ENCODE peak calls at places on chromosomes 16 and 17, in ten cellular contexts. One of them, this sample, is unnamed. For H3K27me3 and H3K4me1, the result is how much of the 10 kb centered on the place peaks cover.

GRCh38 chr17:56624315-56624714 is 30.8 kb downstream of the NOG start:
- DNase-seq in right cardiac atrium: peak
- DNase-seq in mammary epithelial cell: no peak
- DNase-seq in PC-3: no peak
- DNase-seq in upper lobe of right lung: no peak
- DNase-seq in adipocyte: peak
- DNase-seq in thoracic aorta: no peak
- DNase-seq in CD4-positive, alpha-beta memory T cell: no peak
- DNase-seq in HCT116: no peak
- DNase-seq in Caco-2: no peak
- DNase-seq in this sample: no peak

GRCh38 chr17:44464037-44464436 is 39.2 kb downstream of the GPATCH8 start:
- DNase-seq in right cardiac atrium: no peak
- DNase-seq in mammary epithelial cell: peak
- DNase-seq in PC-3: no peak
- DNase-seq in upper lobe of right lung: no peak
- DNase-seq in adipocyte: peak
- DNase-seq in thoracic aorta: no peak
- DNase-seq in CD4-positive, alpha-beta memory T cell: no peak
- DNase-seq in HCT116: no peak
- DNase-seq in Caco-2: no peak
- DNase-seq in this sample: no peak

GRCh38 chr17:27552467-27552779 is 78.6 kb upstream of the LGALS9 start:
- DNase-seq in right cardiac atrium: peak
- DNase-seq in mammary epithelial cell: peak
- DNase-seq in PC-3: peak
- DNase-seq in upper lobe of right lung: peak
- DNase-seq in adipocyte: peak
- DNase-seq in thoracic aorta: no peak
- DNase-seq in CD4-positive, alpha-beta memory T cell: no peak
- DNase-seq in HCT116: peak
- DNase-seq in Caco-2: peak
- DNase-seq in this sample: peak

GRCh38 chr16:74563828-74564263 is 43.1 kb downstream of the GLG1 start:
- DNase-seq in right cardiac atrium: no peak
- DNase-seq in mammary epithelial cell: peak
- DNase-seq in PC-3: peak
- DNase-seq in upper lobe of right lung: no peak
- DNase-seq in adipocyte: peak
- DNase-seq in thoracic aorta: peak
- DNase-seq in CD4-positive, alpha-beta memory T cell: no peak
- DNase-seq in HCT116: peak
- DNase-seq in Caco-2: no peak
- DNase-seq in this sample: no peak

GRCh38 chr16:27365142-27366089 is 36.6 kb upstream of the IL21R start:
- DNase-seq in right cardiac atrium: no peak
- DNase-seq in mammary epithelial cell: peak
- DNase-seq in PC-3: peak
- DNase-seq in upper lobe of right lung: no peak
- DNase-seq in adipocyte: no peak
- DNase-seq in thoracic aorta: no peak
- DNase-seq in CD4-positive, alpha-beta memory T cell: no peak
- DNase-seq in HCT116: peak
- DNase-seq in Caco-2: peak
- DNase-seq in this sample: no peak

GRCh38 chr17:73401911-73402310 is 90.1 kb upstream of the CDC42EP4 start:
- DNase-seq in right cardiac atrium: no peak
- DNase-seq in mammary epithelial cell: no peak
- DNase-seq in PC-3: no peak
- DNase-seq in upper lobe of right lung: no peak
- DNase-seq in adipocyte: no peak
- DNase-seq in thoracic aorta: no peak
- DNase-seq in CD4-positive, alpha-beta memory T cell: no peak
- DNase-seq in HCT116: no peak
- DNase-seq in Caco-2: no peak
- DNase-seq in this sample: peak

GRCh38 chr16:54176376-54176901 is 110.1 kb downstream of the IRX3 start:
- DNase-seq in right cardiac atrium: peak
- DNase-seq in mammary epithelial cell: no peak
- DNase-seq in PC-3: no peak
- DNase-seq in upper lobe of right lung: no peak
- DNase-seq in adipocyte: no peak
- DNase-seq in thoracic aorta: no peak
- DNase-seq in CD4-positive, alpha-beta memory T cell: no peak
- DNase-seq in HCT116: no peak
- DNase-seq in Caco-2: peak
- DNase-seq in this sample: no peak

GRCh38 chr17:72258711-72259110 is 137.9 kb downstream of the SOX9 start:
- DNase-seq in right cardiac atrium: no peak
- DNase-seq in mammary epithelial cell: no peak
- DNase-seq in PC-3: no peak
- DNase-seq in upper lobe of right lung: no peak
- DNase-seq in adipocyte: no peak
- DNase-seq in thoracic aorta: no peak
- DNase-seq in CD4-positive, alpha-beta memory T cell: no peak
- DNase-seq in HCT116: no peak
- DNase-seq in Caco-2: no peak
- DNase-seq in this sample: peak

GRCh38 chr17:66900126-66901010 is 64.1 kb upstream of the CACNG4 start:
- DNase-seq in right cardiac atrium: no peak
- DNase-seq in mammary epithelial cell: no peak
- DNase-seq in PC-3: peak
- DNase-seq in upper lobe of right lung: peak
- DNase-seq in adipocyte: peak
- DNase-seq in thoracic aorta: no peak
- DNase-seq in CD4-positive, alpha-beta memory T cell: no peak
- DNase-seq in HCT116: peak
- DNase-seq in Caco-2: no peak
- DNase-seq in this sample: no peak

GRCh38 chr16:9340402-9341095 is 249.1 kb downstream of the HAPSTR1 start:
- DNase-seq in right cardiac atrium: no peak
- DNase-seq in mammary epithelial cell: no peak
- DNase-seq in PC-3: no peak
- DNase-seq in upper lobe of right lung: no peak
- DNase-seq in adipocyte: no peak
- DNase-seq in thoracic aorta: no peak
- DNase-seq in CD4-positive, alpha-beta memory T cell: no peak
- DNase-seq in HCT116: no peak
- DNase-seq in Caco-2: no peak
- DNase-seq in this sample: no peak

DNA sequence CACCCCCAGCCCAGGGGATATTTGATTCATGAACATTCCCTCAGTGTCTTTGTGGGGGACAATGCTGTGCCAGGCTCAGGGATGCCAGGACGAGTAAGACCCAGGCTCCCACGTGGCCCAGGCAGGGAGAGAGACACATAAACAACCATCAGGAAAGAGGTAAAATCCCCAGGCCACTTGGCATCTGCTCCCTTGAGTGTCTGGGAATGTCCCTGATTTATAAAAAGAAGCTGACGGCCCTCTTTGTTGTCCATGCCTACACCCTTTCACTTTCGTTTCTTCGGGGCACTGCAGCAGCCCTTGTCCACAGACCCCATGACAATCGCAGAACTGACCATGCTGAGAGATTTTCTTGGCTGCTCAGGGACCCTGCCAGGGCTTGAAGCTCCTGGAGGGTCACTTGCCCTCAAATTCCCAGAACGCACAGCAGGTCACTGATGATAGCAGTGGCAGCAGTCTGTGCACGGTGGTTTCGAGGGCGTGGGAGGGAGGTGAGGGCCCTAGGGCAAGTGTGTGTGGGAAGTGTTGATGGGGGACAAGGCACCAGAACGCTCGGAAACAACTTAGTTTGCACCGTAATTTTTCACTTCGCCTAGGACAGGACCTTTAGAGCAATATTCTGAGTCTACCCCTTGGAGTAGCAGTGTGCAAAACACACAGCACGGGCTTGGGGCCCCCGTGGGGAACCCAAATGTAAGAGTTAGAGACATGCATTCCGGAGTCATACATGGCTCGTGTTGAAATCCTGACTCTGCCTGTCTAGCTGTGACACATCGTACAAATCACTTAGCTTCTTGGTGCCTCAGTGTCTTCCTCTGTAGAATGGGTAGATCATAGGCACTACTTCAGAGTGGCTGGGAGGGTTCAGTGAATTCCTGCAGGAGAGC is 4.7 kb downstream of the NOD2 start:
- DNase-seq in right cardiac atrium: no peak
- DNase-seq in mammary epithelial cell: peak
- DNase-seq in PC-3: no peak
- DNase-seq in upper lobe of right lung: no peak
- DNase-seq in adipocyte: peak
- DNase-seq in thoracic aorta: no peak
- DNase-seq in CD4-positive, alpha-beta memory T cell: peak
- DNase-seq in HCT116: no peak
- DNase-seq in Caco-2: peak
- DNase-seq in this sample: no peak
- H3K4me3 ChIP-seq in right cardiac atrium: peak
- H3K4me3 ChIP-seq in mammary epithelial cell: no peak
- H3K4me3 ChIP-seq in PC-3: peak
- H3K4me3 ChIP-seq in upper lobe of right lung: peak
- H3K4me3 ChIP-seq in adipocyte: peak
- H3K4me3 ChIP-seq in thoracic aorta: peak
- H3K4me3 ChIP-seq in CD4-positive, alpha-beta memory T cell: peak
- H3K4me3 ChIP-seq in HCT116: no peak
- H3K4me3 ChIP-seq in Caco-2: no peak
- H3K4me3 ChIP-seq in this sample: no peak

DNA sequence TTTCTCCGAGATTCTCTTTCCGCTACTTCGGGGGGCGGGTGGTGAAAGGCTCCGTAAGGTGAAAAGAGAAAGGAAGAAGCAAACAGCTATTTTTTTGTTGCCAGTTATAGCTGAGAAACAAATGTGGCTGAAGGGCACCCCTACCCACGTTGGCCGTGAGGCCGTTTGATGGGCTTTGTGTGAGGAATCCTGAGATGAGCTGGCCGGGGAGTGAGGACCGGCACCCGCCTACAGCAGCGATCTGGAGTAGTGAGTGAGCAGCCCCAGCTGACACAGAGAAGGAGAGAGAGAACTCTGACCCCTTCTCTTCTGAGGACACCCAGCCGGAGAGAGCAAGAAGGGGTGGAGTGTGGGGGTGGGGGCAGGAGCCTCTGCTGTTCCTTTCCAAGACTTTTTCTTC is 5.6 kb downstream of the JPH3 start:
- DNase-seq in right cardiac atrium: no peak
- DNase-seq in mammary epithelial cell: no peak
- DNase-seq in PC-3: no peak
- DNase-seq in upper lobe of right lung: no peak
- DNase-seq in adipocyte: no peak
- DNase-seq in thoracic aorta: no peak
- DNase-seq in CD4-positive, alpha-beta memory T cell: no peak
- DNase-seq in HCT116: no peak
- DNase-seq in Caco-2: no peak
- DNase-seq in this sample: no peak
- H3K27me3 ChIP-seq in right cardiac atrium: under half
- H3K27me3 ChIP-seq in mammary epithelial cell: under half
- H3K27me3 ChIP-seq in PC-3: under half
- H3K27me3 ChIP-seq in upper lobe of right lung: under half
- H3K27me3 ChIP-seq in adipocyte: under half
- H3K27me3 ChIP-seq in thoracic aorta: under half
- H3K27me3 ChIP-seq in CD4-positive, alpha-beta memory T cell: under half
- H3K27me3 ChIP-seq in HCT116: half or more
- H3K27me3 ChIP-seq in Caco-2: under half
- H3K27me3 ChIP-seq in this sample: under half

DNA sequence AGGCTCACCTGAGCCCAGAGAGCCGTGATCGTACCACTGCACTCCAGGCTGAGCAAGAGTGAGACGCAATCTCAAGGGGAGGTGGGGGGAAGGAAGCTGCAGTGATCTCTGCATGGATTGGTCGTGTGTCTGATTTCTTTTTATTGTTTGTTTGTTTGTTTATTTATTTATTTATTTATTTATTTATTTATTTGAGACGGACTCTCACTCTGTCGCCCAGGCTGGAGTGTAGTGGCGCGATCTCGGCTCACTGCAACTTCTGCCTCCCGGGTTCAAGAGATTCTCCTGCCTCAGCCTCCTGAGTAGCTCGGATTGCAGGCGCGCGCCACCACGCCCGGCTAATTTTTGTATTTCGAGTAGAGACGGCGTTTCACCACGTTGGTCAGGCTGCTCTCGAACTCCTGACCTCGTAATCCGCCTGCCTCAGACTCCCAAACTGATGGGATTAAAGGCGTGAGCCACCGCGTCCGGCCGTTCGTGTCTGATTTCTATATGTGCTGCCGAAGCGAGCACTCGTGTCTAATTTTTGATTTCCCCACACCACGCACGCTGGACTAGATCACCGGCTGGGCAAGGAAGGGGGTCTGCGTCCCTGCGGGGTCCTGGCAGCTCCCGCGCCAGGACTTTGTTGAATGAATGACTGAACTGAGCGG is 448 bp upstream of the TNFRSF12A start:
- DNase-seq in right cardiac atrium: no peak
- DNase-seq in mammary epithelial cell: no peak
- DNase-seq in PC-3: no peak
- DNase-seq in upper lobe of right lung: no peak
- DNase-seq in adipocyte: no peak
- DNase-seq in thoracic aorta: no peak
- DNase-seq in CD4-positive, alpha-beta memory T cell: no peak
- DNase-seq in HCT116: no peak
- DNase-seq in Caco-2: no peak
- DNase-seq in this sample: no peak
- H3K4me1 ChIP-seq in right cardiac atrium: under half
- H3K4me1 ChIP-seq in mammary epithelial cell: under half
- H3K4me1 ChIP-seq in PC-3: under half
- H3K4me1 ChIP-seq in upper lobe of right lung: under half
- H3K4me1 ChIP-seq in adipocyte: under half
- H3K4me1 ChIP-seq in thoracic aorta: under half
- H3K4me1 ChIP-seq in CD4-positive, alpha-beta memory T cell: half or more
- H3K4me1 ChIP-seq in HCT116: half or more
- H3K4me1 ChIP-seq in Caco-2: under half
- H3K4me1 ChIP-seq in this sample: under half

DNA sequence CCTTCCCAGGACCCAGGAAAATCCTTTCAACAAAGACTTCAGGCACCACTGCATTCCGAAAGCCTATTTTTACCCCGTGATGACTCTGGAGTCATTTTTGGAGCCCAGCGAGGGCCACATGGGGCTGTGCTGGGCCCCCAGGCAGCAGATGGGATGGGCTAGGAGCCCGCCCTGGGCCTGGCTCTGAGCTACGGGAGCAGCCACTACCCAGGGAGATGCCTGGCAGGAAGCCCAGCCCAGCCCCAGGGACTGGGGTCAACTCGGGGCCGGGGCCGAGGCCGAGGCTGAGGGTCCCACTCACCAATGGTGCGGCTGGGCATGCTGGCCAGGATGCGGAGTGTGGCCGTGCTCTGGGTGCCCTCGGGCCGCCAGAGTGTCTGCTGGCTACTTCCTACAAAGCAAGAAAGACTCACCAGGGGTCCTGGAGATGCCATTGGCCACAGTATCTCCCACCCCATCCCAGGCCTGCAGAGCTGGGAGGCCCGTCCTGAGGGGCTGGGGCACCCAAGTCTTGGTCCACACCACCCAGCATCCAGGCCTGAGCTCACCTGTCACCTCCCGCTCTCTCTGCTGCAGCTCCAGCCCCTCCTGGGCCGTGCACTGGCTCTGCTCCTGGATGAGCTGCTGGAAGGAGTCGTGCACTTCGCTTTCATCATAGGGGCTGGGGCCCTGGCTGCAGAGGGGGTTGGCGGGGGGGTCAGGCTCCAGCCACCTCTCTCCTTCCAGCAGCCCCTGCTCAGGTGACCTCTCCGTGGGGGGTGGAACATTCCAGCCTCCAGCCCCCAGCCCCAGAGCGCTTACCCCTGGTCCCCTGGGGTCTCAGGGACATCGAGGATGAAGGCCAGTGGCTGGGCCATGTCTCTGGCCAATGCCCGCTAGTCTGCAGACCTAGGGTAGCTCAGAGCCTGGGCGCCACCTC is 2.3 kb downstream of the TMC6 start:
- DNase-seq in right cardiac atrium: peak
- DNase-seq in mammary epithelial cell: no peak
- DNase-seq in PC-3: no peak
- DNase-seq in upper lobe of right lung: no peak
- DNase-seq in adipocyte: no peak
- DNase-seq in thoracic aorta: no peak
- DNase-seq in CD4-positive, alpha-beta memory T cell: no peak
- DNase-seq in HCT116: no peak
- DNase-seq in Caco-2: no peak
- DNase-seq in this sample: peak
- H3K4me3 ChIP-seq in right cardiac atrium: no peak
- H3K4me3 ChIP-seq in mammary epithelial cell: no peak
- H3K4me3 ChIP-seq in PC-3: peak
- H3K4me3 ChIP-seq in upper lobe of right lung: peak
- H3K4me3 ChIP-seq in adipocyte: no peak
- H3K4me3 ChIP-seq in thoracic aorta: no peak
- H3K4me3 ChIP-seq in CD4-positive, alpha-beta memory T cell: peak
- H3K4me3 ChIP-seq in HCT116: no peak
- H3K4me3 ChIP-seq in Caco-2: no peak
- H3K4me3 ChIP-seq in this sample: peak